ENCODE peak calls at places on chromosome 5, in ten cellular contexts. One of them, this sample, is unnamed.

GRCh38 chr5:108382784-108383358 is 973 bp upstream of the FBXL17 start:
- DNase-seq in mucosa of gallbladder: no peak
- DNase-seq in tibial artery: no peak
- DNase-seq in ACHN: peak
- DNase-seq in COR-L47: no peak
- DNase-seq in AG10803: peak
- DNase-seq in HS-5: no peak
- DNase-seq in stimulated activated CD8-positive, alpha-beta memory T cell treated with anti-CD3 and anti-CD28 coated beads, Interleukin-15, amount 100 ng/mL, for 24 hours: no peak
- DNase-seq in activated T-cell treated with anti-CD3 and anti-CD28 coated beads for 4 hours: no peak
- DNase-seq in NCI-H1092: no peak
- DNase-seq in this sample: no peak

GRCh38 chr5:38724301-38725030 is 121.3 kb upstream of the OSMR start:
- DNase-seq in mucosa of gallbladder: no peak
- DNase-seq in tibial artery: no peak
- DNase-seq in ACHN: no peak
- DNase-seq in COR-L47: no peak
- DNase-seq in AG10803: peak
- DNase-seq in HS-5: peak
- DNase-seq in stimulated activated CD8-positive, alpha-beta memory T cell treated with anti-CD3 and anti-CD28 coated beads, Interleukin-15, amount 100 ng/mL, for 24 hours: no peak
- DNase-seq in activated T-cell treated with anti-CD3 and anti-CD28 coated beads for 4 hours: no peak
- DNase-seq in NCI-H1092: no peak
- DNase-seq in this sample: no peak

GRCh38 chr5:92337772-92338234 is 954.7 kb upstream of the ARRDC3 start:
- DNase-seq in mucosa of gallbladder: no peak
- DNase-seq in tibial artery: no peak
- DNase-seq in ACHN: no peak
- DNase-seq in COR-L47: no peak
- DNase-seq in AG10803: peak
- DNase-seq in HS-5: peak
- DNase-seq in stimulated activated CD8-positive, alpha-beta memory T cell treated with anti-CD3 and anti-CD28 coated beads, Interleukin-15, amount 100 ng/mL, for 24 hours: no peak
- DNase-seq in activated T-cell treated with anti-CD3 and anti-CD28 coated beads for 4 hours: no peak
- DNase-seq in NCI-H1092: no peak
- DNase-seq in this sample: no peak

GRCh38 chr5:139194486-139194885 is 3.7 kb downstream of the SIL1 start:
- DNase-seq in mucosa of gallbladder: no peak
- DNase-seq in tibial artery: no peak
- DNase-seq in ACHN: no peak
- DNase-seq in COR-L47: no peak
- DNase-seq in AG10803: no peak
- DNase-seq in HS-5: no peak
- DNase-seq in stimulated activated CD8-positive, alpha-beta memory T cell treated with anti-CD3 and anti-CD28 coated beads, Interleukin-15, amount 100 ng/mL, for 24 hours: no peak
- DNase-seq in activated T-cell treated with anti-CD3 and anti-CD28 coated beads for 4 hours: no peak
- DNase-seq in NCI-H1092: no peak
- DNase-seq in this sample: no peak

GRCh38 chr5:124519396-124519795 is 227.0 kb downstream of the ZNF608 start:
- DNase-seq in mucosa of gallbladder: peak
- DNase-seq in tibial artery: peak
- DNase-seq in ACHN: no peak
- DNase-seq in COR-L47: no peak
- DNase-seq in AG10803: peak
- DNase-seq in HS-5: peak
- DNase-seq in stimulated activated CD8-positive, alpha-beta memory T cell treated with anti-CD3 and anti-CD28 coated beads, Interleukin-15, amount 100 ng/mL, for 24 hours: no peak
- DNase-seq in activated T-cell treated with anti-CD3 and anti-CD28 coated beads for 4 hours: no peak
- DNase-seq in NCI-H1092: no peak
- DNase-seq in this sample: peak

GRCh38 chr5:24633705-24634325 is 11.0 kb downstream of the CDH10 start:
- DNase-seq in mucosa of gallbladder: no peak
- DNase-seq in tibial artery: no peak
- DNase-seq in ACHN: peak
- DNase-seq in COR-L47: peak
- DNase-seq in AG10803: peak
- DNase-seq in HS-5: peak
- DNase-seq in stimulated activated CD8-positive, alpha-beta memory T cell treated with anti-CD3 and anti-CD28 coated beads, Interleukin-15, amount 100 ng/mL, for 24 hours: no peak
- DNase-seq in activated T-cell treated with anti-CD3 and anti-CD28 coated beads for 4 hours: no peak
- DNase-seq in NCI-H1092: peak
- DNase-seq in this sample: no peak

GRCh38 chr5:80962630-80963520 is 2.7 kb downstream of the RASGRF2 start:
- DNase-seq in mucosa of gallbladder: no peak
- DNase-seq in tibial artery: no peak
- DNase-seq in ACHN: no peak
- DNase-seq in COR-L47: no peak
- DNase-seq in AG10803: no peak
- DNase-seq in HS-5: no peak
- DNase-seq in stimulated activated CD8-positive, alpha-beta memory T cell treated with anti-CD3 and anti-CD28 coated beads, Interleukin-15, amount 100 ng/mL, for 24 hours: no peak
- DNase-seq in activated T-cell treated with anti-CD3 and anti-CD28 coated beads for 4 hours: no peak
- DNase-seq in NCI-H1092: no peak
- DNase-seq in this sample: no peak

GRCh38 chr5:88955403-88955802 is 72.4 kb upstream of the MEF2C start:
- DNase-seq in mucosa of gallbladder: no peak
- DNase-seq in tibial artery: no peak
- DNase-seq in ACHN: no peak
- DNase-seq in COR-L47: no peak
- DNase-seq in AG10803: no peak
- DNase-seq in HS-5: no peak
- DNase-seq in stimulated activated CD8-positive, alpha-beta memory T cell treated with anti-CD3 and anti-CD28 coated beads, Interleukin-15, amount 100 ng/mL, for 24 hours: no peak
- DNase-seq in activated T-cell treated with anti-CD3 and anti-CD28 coated beads for 4 hours: no peak
- DNase-seq in NCI-H1092: no peak
- DNase-seq in this sample: no peak

GRCh38 chr5:90381213-90381929 is 28.2 kb downstream of the CETN3 start:
- DNase-seq in mucosa of gallbladder: no peak
- DNase-seq in tibial artery: no peak
- DNase-seq in ACHN: no peak
- DNase-seq in COR-L47: no peak
- DNase-seq in AG10803: no peak
- DNase-seq in HS-5: no peak
- DNase-seq in stimulated activated CD8-positive, alpha-beta memory T cell treated with anti-CD3 and anti-CD28 coated beads, Interleukin-15, amount 100 ng/mL, for 24 hours: no peak
- DNase-seq in activated T-cell treated with anti-CD3 and anti-CD28 coated beads for 4 hours: no peak
- DNase-seq in NCI-H1092: no peak
- DNase-seq in this sample: no peak

GRCh38 chr5:124411089-124411488 is 335.4 kb downstream of the ZNF608 start:
- DNase-seq in mucosa of gallbladder: no peak
- DNase-seq in tibial artery: no peak
- DNase-seq in ACHN: no peak
- DNase-seq in COR-L47: no peak
- DNase-seq in AG10803: no peak
- DNase-seq in HS-5: no peak
- DNase-seq in stimulated activated CD8-positive, alpha-beta memory T cell treated with anti-CD3 and anti-CD28 coated beads, Interleukin-15, amount 100 ng/mL, for 24 hours: no peak
- DNase-seq in activated T-cell treated with anti-CD3 and anti-CD28 coated beads for 4 hours: no peak
- DNase-seq in NCI-H1092: no peak
- DNase-seq in this sample: no peak

GRCh38 chr5:171543486-171543885 is 124.0 kb downstream of the FGF18 start:
- DNase-seq in mucosa of gallbladder: no peak
- DNase-seq in tibial artery: no peak
- DNase-seq in ACHN: no peak
- DNase-seq in COR-L47: no peak
- DNase-seq in AG10803: no peak
- DNase-seq in HS-5: no peak
- DNase-seq in stimulated activated CD8-positive, alpha-beta memory T cell treated with anti-CD3 and anti-CD28 coated beads, Interleukin-15, amount 100 ng/mL, for 24 hours: no peak
- DNase-seq in activated T-cell treated with anti-CD3 and anti-CD28 coated beads for 4 hours: no peak
- DNase-seq in NCI-H1092: no peak
- DNase-seq in this sample: no peak

GRCh38 chr5:141654298-141654697 is 3.1 kb upstream of the FCHSD1 start:
- DNase-seq in mucosa of gallbladder: no peak
- DNase-seq in tibial artery: no peak
- DNase-seq in ACHN: peak
- DNase-seq in COR-L47: no peak
- DNase-seq in AG10803: peak
- DNase-seq in HS-5: peak
- DNase-seq in stimulated activated CD8-positive, alpha-beta memory T cell treated with anti-CD3 and anti-CD28 coated beads, Interleukin-15, amount 100 ng/mL, for 24 hours: no peak
- DNase-seq in activated T-cell treated with anti-CD3 and anti-CD28 coated beads for 4 hours: no peak
- DNase-seq in NCI-H1092: no peak
- DNase-seq in this sample: no peak